ENCODE peak calls at places on chromosomes 6 and 20, in ten cellular contexts. Z is Peyer's patch, S is bronchial epithelial cell, A is adrenal gland, V is ovary, J is neural crest cell, B is neural progenitor cell, R is epithelial cell of esophagus, Q is hepatocyte, E is left ventricle myocardium inferior. M is an unnamed sample.

GRCh38 chr6:100057941-100058340 is 63.9 kb upstream of the MCHR2 start:
- DNase-seq in Z (no peak), S (peak; percentile 32), A (no peak), V (no peak), J (no peak), B (no peak), R (peak; percentile 11), Q (no peak), E (no peak), M (no peak)

GRCh38 chr6:166952567-166953464 is 3.5 kb downstream of the RNASET2 start:
- DNase-seq in Z (peak; percentile 37), S (no peak), A (no peak), V (no peak), J (no peak), B (no peak), R (no peak), Q (no peak), E (no peak), M (no peak)

GRCh38 chr6:34922177-34922663 is 33.2 kb downstream of the ANKS1A start:
- DNase-seq in Z (no peak), S (peak; percentile 81), A (no peak), V (no peak), J (no peak), B (no peak), R (peak; percentile 84), Q (peak; percentile 23), E (no peak), M (no peak)

GRCh38 chr20:25495189-25495824 is 87.8 kb downstream of the GINS1 start:
- DNase-seq in Z (no peak), S (no peak), A (no peak), V (no peak), J (no peak), B (no peak), R (no peak), Q (no peak), E (no peak), M (no peak)

GRCh38 chr6:71499667-71500066 is 211.1 kb downstream of the OGFRL1 start:
- DNase-seq in Z (no peak), S (no peak), A (no peak), V (no peak), J (no peak), B (no peak), R (no peak), Q (no peak), E (no peak), M (no peak)

GRCh38 chr6:20800229-20800628 is 266.0 kb downstream of the CDKAL1 start:
- DNase-seq in Z (no peak), S (no peak), A (no peak), V (no peak), J (no peak), B (no peak), R (no peak), Q (no peak), E (no peak), M (no peak)

GRCh38 chr20:10558635-10559187 is 115.1 kb downstream of the JAG1 start:
- DNase-seq in Z (no peak), S (peak; percentile 93), A (no peak), V (no peak), J (no peak), B (no peak), R (peak; percentile 91), Q (no peak), E (no peak), M (no peak)

GRCh38 chr6:89518352-89519055 is 85.6 kb downstream of the ANKRD6 start:
- DNase-seq in Z (no peak), S (peak; percentile 64), A (no peak), V (no peak), J (no peak), B (no peak), R (peak; percentile 76), Q (no peak), E (no peak), M (no peak)

GRCh38 chr20:59817846-59818245 is 115.6 kb downstream of the SYCP2 start:
- DNase-seq in Z (no peak), S (no peak), A (no peak), V (no peak), J (no peak), B (no peak), R (no peak), Q (no peak), E (no peak), M (no peak)

GRCh38 chr6:136338486-136338885 is 48.8 kb upstream of the BCLAF1 start:
- DNase-seq in Z (no peak), S (no peak), A (no peak), V (no peak), J (no peak), B (no peak), R (no peak), Q (no peak), E (no peak), M (no peak)

GRCh38 chr6:144064402-144064830 is 31.0 kb downstream of the SF3B5 start:
- DNase-seq in Z (peak; percentile 59), S (no peak), A (peak; percentile 40), V (no peak), J (peak; percentile 23), B (peak; percentile 70), R (no peak), Q (peak; percentile 57), E (peak; percentile 31), M (peak; percentile 54)

GRCh38 chr6:137277971-137278602 is 58.9 kb upstream of the IFNGR1 start:
- DNase-seq in Z (no peak), S (peak; percentile 72), A (no peak), V (no peak), J (no peak), B (peak; percentile 15), R (peak; percentile 72), Q (peak; percentile 45), E (no peak), M (peak; percentile 39)

GRCh38 chr6:150567360-150567759 is 32.3 kb upstream of the PLEKHG1 start:
- DNase-seq in Z (no peak), S (no peak), A (no peak), V (no peak), J (no peak), B (no peak), R (no peak), Q (peak; percentile 63), E (no peak), M (no peak)

GRCh38 chr20:10263385-10264165 is 44.9 kb downstream of the SNAP25 start:
- DNase-seq in Z (no peak), S (no peak), A (no peak), V (no peak), J (no peak), B (no peak), R (no peak), Q (peak; percentile 8), E (no peak), M (no peak)

GRCh38 chr20:63846938-63847373 is 14.3 kb upstream of the ABHD16B start:
- DNase-seq in Z (no peak), S (no peak), A (no peak), V (no peak), J (no peak), B (no peak), R (no peak), Q (no peak), E (no peak), M (no peak)

GRCh38 chr6:35438378-35438777 is 13.8 kb upstream of the FANCE start:
- DNase-seq in Z (no peak), S (no peak), A (no peak), V (no peak), J (no peak), B (no peak), R (no peak), Q (no peak), E (no peak), M (no peak)

GRCh38 chr6:100881707-100882040 is 545 bp upstream of the ASCC3 start:
- DNase-seq in Z (no peak), S (peak; percentile 18), A (no peak), V (no peak), J (no peak), B (peak; percentile 4), R (no peak), Q (no peak), E (no peak), M (no peak)

GRCh38 chr6:137236581-137237355 is 17.6 kb upstream of the IFNGR1 start:
- DNase-seq in Z (no peak), S (no peak), A (no peak), V (no peak), J (no peak), B (no peak), R (no peak), Q (no peak), E (no peak), M (no peak)

GRCh38 chr20:20360464-20360863 is 7.4 kb upstream of the INSM1 start:
- DNase-seq in Z (no peak), S (peak; percentile 53), A (peak; percentile 53), V (no peak), J (peak; percentile 41), B (peak; percentile 76), R (peak; percentile 71), Q (peak; percentile 82), E (no peak), M (peak; percentile 57)
- TF ChIP-seq CTCF in Z (peak; percentile 30), S (peak; percentile 76), A (peak; percentile 77), V (no peak), J (peak; percentile 86), B (peak; percentile 82), R (peak; percentile 92), Q (peak; percentile 86), E (peak; percentile 83), M (peak; percentile 81)

DNA sequence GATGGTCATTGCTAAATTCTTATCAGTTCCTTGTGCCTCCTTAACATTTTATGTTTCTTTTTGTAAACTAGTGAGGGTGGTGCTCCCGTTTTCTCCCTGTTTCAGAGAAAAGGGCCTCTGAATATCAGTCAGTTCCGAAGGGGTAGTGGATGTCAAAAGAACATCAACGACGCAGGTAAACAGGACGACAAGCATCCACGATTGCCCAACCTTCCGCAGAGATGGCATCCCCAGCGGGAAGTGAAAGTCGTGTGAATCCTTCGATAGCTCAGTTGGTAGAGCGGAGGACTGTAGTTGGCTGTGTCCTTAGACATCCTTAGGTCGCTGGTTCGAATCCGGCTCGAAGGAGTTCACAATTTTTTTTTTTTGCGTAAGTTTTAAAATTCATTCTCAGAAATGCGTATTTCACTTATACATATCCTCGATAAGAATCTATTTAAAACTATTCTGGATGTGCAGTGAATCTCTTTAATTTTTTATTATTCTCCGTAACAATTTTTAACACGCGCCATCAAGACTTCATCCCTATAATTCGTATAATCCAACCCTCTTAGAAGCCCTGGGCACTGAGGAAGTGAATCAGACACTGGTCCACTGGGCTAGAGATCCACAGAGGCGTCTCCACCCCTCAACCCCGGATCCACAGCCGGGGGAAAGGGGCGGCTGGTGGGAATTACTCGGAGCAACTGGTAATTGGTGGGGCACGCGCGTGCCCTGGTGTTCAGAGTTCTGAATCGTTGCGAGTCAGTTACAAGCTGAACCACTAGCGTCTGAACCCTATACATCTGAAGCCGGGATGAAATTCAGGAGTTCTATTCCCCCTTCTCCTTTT is 27.9 kb upstream of the ABT1 start:
- DNase-seq in Z (peak; percentile 95), S (peak; percentile 89), A (peak; percentile 88), V (peak; percentile 96), J (peak; percentile 98), B (peak; percentile 93), R (peak; percentile 91), Q (peak; percentile 94), E (peak; percentile 86), M (peak; percentile 98)
- TF ChIP-seq CTCF in Z (no peak), S (peak; percentile 29), A (peak; percentile 6), V (no peak), J (peak; percentile 46), B (peak; percentile 43), R (peak; percentile 47), Q (peak; percentile 36), E (no peak), M (no peak)

GRCh38 chr6:132734694-132735236 is 20.9 kb upstream of the VNN1 start:
- DNase-seq in Z (no peak), S (peak; percentile 96), A (no peak), V (no peak), J (no peak), B (no peak), R (peak; percentile 96), Q (peak; percentile 37), E (no peak), M (no peak)
- TF ChIP-seq CTCF in Z (no peak), S (peak; percentile 36), A (no peak), V (no peak), J (no peak), B (peak; percentile 45), R (peak; percentile 50), Q (peak; percentile 28), E (no peak), M (no peak)

GRCh38 chr6:76351275-76351674 is 278.8 kb upstream of the IMPG1 start:
- DNase-seq in Z (no peak), S (peak; percentile 14), A (no peak), V (no peak), J (no peak), B (peak; percentile 58), R (peak; percentile 48), Q (peak; percentile 32), E (no peak), M (no peak)
- TF ChIP-seq CTCF in Z (no peak), S (peak; percentile 8), A (no peak), V (no peak), J (peak; percentile 63), B (peak; percentile 67), R (peak; percentile 51), Q (peak; percentile 41), E (peak; percentile 54), M (peak; percentile 26)